ENCODE peak calls at places on chromosome 1, in nine cellular contexts. A, X, K, T, Y, G, E, J and L are unnamed samples.

GRCh38 chr1:204278973-204279372 is 65.2 kb upstream of the GOLT1A start:
- DNase-seq in T (no peak), J (no peak), E (no peak), X (no peak), A (no peak), K (no peak), G (no peak), Y (no peak), L (no peak)

GRCh38 chr1:171590022-171590421 is 32.0 kb upstream of the MYOCOS start:
- DNase-seq in A (peak), K (no peak), X (peak), J (no peak), E (no peak), Y (no peak), G (peak), T (no peak), L (no peak)

GRCh38 chr1:184060316-184060715 is 8.8 kb downstream of the TSEN15 start:
- DNase-seq in J (no peak), X (peak), G (peak), T (no peak), E (no peak), Y (no peak), A (no peak), K (no peak), L (no peak)

GRCh38 chr1:205775015-205775716 is at the start of gene RAB29:
- DNase-seq in G (peak), K (peak), E (peak), J (peak), T (peak), A (peak), Y (no peak), X (peak), L (peak)

GRCh38 chr1:21292991-21293536 is 2.8 kb upstream of the ECE1 start:
- DNase-seq in G (no peak), E (no peak), K (no peak), X (no peak), Y (no peak), A (no peak), J (peak), T (no peak), L (no peak)

GRCh38 chr1:92277105-92277504 is 21.7 kb downstream of the GLMN start:
- DNase-seq in X (no peak), K (no peak), G (peak), E (no peak), J (no peak), Y (peak), A (no peak), T (no peak), L (no peak)

GRCh38 chr1:219806642-219807041 is 121.7 kb downstream of the SLC30A10 start:
- DNase-seq in A (no peak), K (no peak), J (no peak), G (no peak), E (no peak), X (no peak), T (no peak), Y (no peak), L (no peak)

GRCh38 chr1:152034654-152035405 is 2.0 kb downstream of the S100A11 start:
- DNase-seq in T (peak), A (peak), X (peak), G (peak), Y (no peak), J (peak), K (peak), E (peak), L (peak)

GRCh38 chr1:219174672-219175564 is 1.2 kb downstream of the LYPLAL1 start:
- DNase-seq in Y (peak), G (peak), X (peak), K (peak), J (no peak), T (no peak), A (peak), E (peak), L (peak)

GRCh38 chr1:7813677-7814373 is 29.7 kb downstream of the PER3 start:
- DNase-seq in E (no peak), T (no peak), K (no peak), X (no peak), G (no peak), Y (no peak), A (no peak), J (no peak), L (no peak)

GRCh38 chr1:25232027-25232865 is at the start of gene SYF2:
- DNase-seq in X (peak), J (peak), K (peak), G (peak), A (peak), T (peak), Y (peak), E (peak), L (peak)

GRCh38 chr1:21217812-21218596 is 41.3 kb upstream of the EIF4G3 start:
- DNase-seq in T (peak), X (peak), Y (no peak), E (peak), A (peak), K (no peak), G (peak), J (peak), L (no peak)

GRCh38 chr1:204513117-204513716 is 3.0 kb upstream of the MDM4 start:
- DNase-seq in K (no peak), A (no peak), E (no peak), J (no peak), X (no peak), T (peak), Y (no peak), G (no peak), L (no peak)

GRCh38 chr1:8133657-8134430 is 107.7 kb upstream of the ERRFI1 start:
- DNase-seq in K (peak), G (peak), T (no peak), X (peak), Y (peak), E (no peak), J (no peak), A (peak), L (peak)

GRCh38 chr1:147267711-147268110 is 25.2 kb downstream of the CHD1L start:
- DNase-seq in K (no peak), Y (no peak), X (no peak), J (no peak), G (no peak), T (no peak), A (no peak), E (no peak), L (no peak)

GRCh38 chr1:149995927-149996326 is 14.6 kb downstream of the OTUD7B start:
- DNase-seq in G (peak), X (peak), T (no peak), A (no peak), K (no peak), Y (no peak), E (peak), J (no peak), L (no peak)

GRCh38 chr1:22641906-22642636 is 1.4 kb upstream of the C1QC start:
- DNase-seq in A (peak), X (peak), T (peak), Y (no peak), E (peak), J (peak), G (peak), K (no peak), L (peak)

GRCh38 chr1:89166705-89167104 is 9.1 kb downstream of the GBP7 start:
- DNase-seq in X (no peak), Y (no peak), G (no peak), E (no peak), K (no peak), A (peak), T (no peak), J (no peak), L (no peak)

GRCh38 chr1:66270122-66270812 is 263.7 kb upstream of the SGIP1 start:
- DNase-seq in G (peak), E (no peak), A (no peak), K (no peak), X (no peak), J (no peak), Y (no peak), T (no peak), L (no peak)

GRCh38 chr1:7234471-7234755 is 449.2 kb downstream of the CAMTA1 start:
- DNase-seq in Y (no peak), A (no peak), G (no peak), X (no peak), K (no peak), T (no peak), E (no peak), J (no peak), L (no peak)

GRCh38 chr1:108653431-108654105 is 7.3 kb downstream of the HENMT1 start:
- DNase-seq in T (no peak), G (no peak), X (no peak), Y (no peak), E (no peak), A (no peak), J (no peak), K (no peak), L (no peak)

GRCh38 chr1:196002906-196003305 is 605.3 kb downstream of the KCNT2 start:
- DNase-seq in J (no peak), G (peak), X (no peak), K (no peak), E (peak), A (no peak), Y (no peak), T (no peak), L (no peak)

GRCh38 chr1:70537788-70538187 is 126.7 kb downstream of the CTH start:
- DNase-seq in Y (no peak), T (no peak), A (no peak), J (no peak), E (no peak), G (no peak), K (no peak), X (no peak), L (no peak)

GRCh38 chr1:158687037-158687436 is 522 bp upstream of the SPTA1 start:
- DNase-seq in Y (no peak), A (no peak), J (no peak), X (no peak), E (no peak), K (no peak), T (no peak), G (no peak), L (no peak)

GRCh38 chr1:21544095-21544494 is 34.9 kb downstream of the ALPL start:
- DNase-seq in Y (no peak), X (no peak), J (no peak), T (no peak), G (no peak), A (no peak), E (no peak), K (no peak), L (no peak)

GRCh38 chr1:37478890-37479254 is 4.5 kb downstream of the ZC3H12A start:
- DNase-seq in A (no peak), T (no peak), X (no peak), Y (no peak), G (peak), J (peak), E (no peak), K (no peak), L (no peak)

GRCh38 chr1:110148961-110149360 is 1.3 kb upstream of the SLC6A17 start:
- DNase-seq in K (no peak), T (no peak), E (no peak), A (no peak), X (no peak), Y (no peak), G (peak), J (no peak), L (no peak)

GRCh38 chr1:218476385-218476784 is 131.2 kb downstream of the TGFB2 start:
- DNase-seq in J (no peak), X (peak), Y (peak), E (peak), A (no peak), G (peak), K (no peak), T (no peak), L (no peak)

GRCh38 chr1:41400235-41400634 is 39.0 kb downstream of the FOXO6 start:
- DNase-seq in G (no peak), T (no peak), A (no peak), X (no peak), J (no peak), Y (no peak), E (no peak), K (no peak), L (no peak)

GRCh38 chr1:179818260-179818659 is 59.3 kb downstream of the TOR1AIP2 start:
- DNase-seq in Y (no peak), E (no peak), G (no peak), K (no peak), A (no peak), T (no peak), X (no peak), J (peak), L (no peak)

GRCh38 chr1:192563129-192563528 is 12.4 kb upstream of the RGS1 start:
- DNase-seq in K (no peak), J (no peak), G (no peak), X (no peak), T (no peak), E (no peak), Y (no peak), A (no peak), L (no peak)

GRCh38 chr1:81437649-81438048 is 363.1 kb upstream of the ADGRL2 start:
- DNase-seq in T (no peak), Y (no peak), K (no peak), A (no peak), J (no peak), G (no peak), X (no peak), E (no peak), L (no peak)

GRCh38 chr1:157852476-157852875 is 10.9 kb upstream of the CD5L start:
- DNase-seq in E (no peak), J (no peak), X (no peak), A (no peak), Y (peak), T (no peak), G (peak), K (no peak), L (peak)

GRCh38 chr1:97270508-97271307 is 549.1 kb downstream of the PTBP2 start:
- DNase-seq in X (peak), A (no peak), G (peak), E (no peak), J (no peak), Y (no peak), T (no peak), K (no peak), L (no peak)